ENCODE peak calls at places on chromosomes 13 and 19, in five cellular contexts. One of them, this sample, is unnamed.

GRCh38 chr13:31043891-31044657 is 111.6 kb downstream of the TEX26 start:
- DNase-seq in IMR-90: peak
- DNase-seq in neuronal stem cell: peak
- DNase-seq in mesendoderm: peak
- DNase-seq in H9: peak
- DNase-seq in this sample: peak

GRCh38 chr13:43905435-43906031 is 25.8 kb downstream of the LACC1 start:
- DNase-seq in mesendoderm: peak
- DNase-seq in H9: no peak
- DNase-seq in IMR-90: peak
- DNase-seq in neuronal stem cell: peak
- DNase-seq in this sample: peak

GRCh38 chr13:94154362-94154761 is 325.1 kb downstream of the DCT start:
- DNase-seq in neuronal stem cell: no peak
- DNase-seq in mesendoderm: peak
- DNase-seq in IMR-90: peak
- DNase-seq in H9: no peak
- DNase-seq in this sample: no peak

GRCh38 chr13:25203256-25203794 is 31.2 kb upstream of the AMER2 start:
- DNase-seq in mesendoderm: peak
- DNase-seq in neuronal stem cell: no peak
- DNase-seq in IMR-90: no peak
- DNase-seq in H9: no peak
- DNase-seq in this sample: no peak

GRCh38 chr19:3770136-3771032 is 1.6 kb downstream of the RAX2 start:
- DNase-seq in neuronal stem cell: no peak
- DNase-seq in H9: no peak
- DNase-seq in IMR-90: no peak
- DNase-seq in mesendoderm: no peak
- DNase-seq in this sample: no peak

GRCh38 chr13:113495494-113496251 is 5.2 kb upstream of the DCUN1D2 start:
- DNase-seq in IMR-90: peak
- DNase-seq in H9: peak
- DNase-seq in mesendoderm: peak
- DNase-seq in neuronal stem cell: no peak
- DNase-seq in this sample: no peak

GRCh38 chr13:91133941-91134772 is 213.3 kb upstream of the MIR17HG start:
- DNase-seq in mesendoderm: peak
- DNase-seq in H9: peak
- DNase-seq in IMR-90: peak
- DNase-seq in neuronal stem cell: peak
- DNase-seq in this sample: peak

GRCh38 chr13:96967248-96967745 is 27.0 kb downstream of the OXGR1 start:
- DNase-seq in neuronal stem cell: no peak
- DNase-seq in H9: peak
- DNase-seq in IMR-90: no peak
- DNase-seq in mesendoderm: peak
- DNase-seq in this sample: no peak

GRCh38 chr13:59603646-59604045 is 560.1 kb downstream of the DIAPH3 start:
- DNase-seq in mesendoderm: no peak
- DNase-seq in IMR-90: no peak
- DNase-seq in neuronal stem cell: no peak
- DNase-seq in H9: peak
- DNase-seq in this sample: no peak

GRCh38 chr19:4220188-4220587 is 9.1 kb upstream of the EBI3 start:
- DNase-seq in mesendoderm: no peak
- DNase-seq in neuronal stem cell: no peak
- DNase-seq in H9: no peak
- DNase-seq in IMR-90: no peak
- DNase-seq in this sample: peak

GRCh38 chr13:30829145-30829544 is 76.9 kb upstream of the MEDAG start:
- DNase-seq in mesendoderm: no peak
- DNase-seq in IMR-90: peak
- DNase-seq in H9: no peak
- DNase-seq in neuronal stem cell: no peak
- DNase-seq in this sample: peak

GRCh38 chr19:46076951-46077814 is 36.4 kb upstream of the IGFL4 start:
- DNase-seq in neuronal stem cell: peak
- DNase-seq in H9: peak
- DNase-seq in mesendoderm: peak
- DNase-seq in IMR-90: peak
- DNase-seq in this sample: peak

GRCh38 chr13:50344717-50345116 is 329.5 kb downstream of the KCNRG start:
- DNase-seq in mesendoderm: no peak
- DNase-seq in H9: no peak
- DNase-seq in neuronal stem cell: no peak
- DNase-seq in IMR-90: no peak
- DNase-seq in this sample: no peak

GRCh38 chr19:5434970-5435641 is 20.1 kb upstream of the ZNRF4 start:
- DNase-seq in mesendoderm: peak
- DNase-seq in IMR-90: peak
- DNase-seq in H9: no peak
- DNase-seq in neuronal stem cell: no peak
- DNase-seq in this sample: no peak

GRCh38 chr19:23698711-23699520 is 11.9 kb upstream of the ZNF675 start:
- DNase-seq in neuronal stem cell: no peak
- DNase-seq in H9: peak
- DNase-seq in IMR-90: no peak
- DNase-seq in mesendoderm: peak
- DNase-seq in this sample: peak

GRCh38 chr13:44219808-44220544 is 153.6 kb upstream of the SERP2 start:
- DNase-seq in mesendoderm: no peak
- DNase-seq in neuronal stem cell: no peak
- DNase-seq in H9: no peak
- DNase-seq in IMR-90: peak
- DNase-seq in this sample: no peak

GRCh38 chr19:47186337-47187022 is 44.5 kb downstream of the BBC3 start:
- DNase-seq in H9: no peak
- DNase-seq in IMR-90: no peak
- DNase-seq in neuronal stem cell: no peak
- DNase-seq in mesendoderm: no peak
- DNase-seq in this sample: no peak

GRCh38 chr13:98542568-98543379 is 34.1 kb downstream of the STK24 start:
- DNase-seq in mesendoderm: no peak
- DNase-seq in IMR-90: no peak
- DNase-seq in H9: no peak
- DNase-seq in neuronal stem cell: no peak
- DNase-seq in this sample: no peak

GRCh38 chr13:46181799-46182490 is at the start of gene LCP1:
- DNase-seq in IMR-90: no peak
- DNase-seq in neuronal stem cell: no peak
- DNase-seq in H9: no peak
- DNase-seq in mesendoderm: peak
- DNase-seq in this sample: peak

GRCh38 chr13:88908896-88909535 is 1237.8 kb downstream of the SLITRK5 start:
- DNase-seq in mesendoderm: peak
- DNase-seq in IMR-90: no peak
- DNase-seq in neuronal stem cell: no peak
- DNase-seq in H9: no peak
- DNase-seq in this sample: no peak

GRCh38 chr19:46863818-46864629 is 3.2 kb downstream of the ARHGAP35 start:
- DNase-seq in IMR-90: peak
- DNase-seq in neuronal stem cell: peak
- DNase-seq in H9: peak
- DNase-seq in mesendoderm: peak
- DNase-seq in this sample: no peak

GRCh38 chr13:97577026-97577425 is 143.1 kb downstream of the RAP2A start:
- DNase-seq in H9: no peak
- DNase-seq in neuronal stem cell: no peak
- DNase-seq in mesendoderm: no peak
- DNase-seq in IMR-90: no peak
- DNase-seq in this sample: no peak

GRCh38 chr19:45070214-45070613 is 6.1 kb downstream of the ZNF296 start:
- DNase-seq in neuronal stem cell: no peak
- DNase-seq in mesendoderm: no peak
- DNase-seq in H9: no peak
- DNase-seq in IMR-90: no peak
- DNase-seq in this sample: no peak

GRCh38 chr19:47036233-47036651 is 12.2 kb downstream of the TMEM160 start:
- DNase-seq in neuronal stem cell: no peak
- DNase-seq in IMR-90: no peak
- DNase-seq in H9: no peak
- DNase-seq in mesendoderm: no peak
- DNase-seq in this sample: no peak

GRCh38 chr19:52190679-52191293 is 934 bp downstream of the PPP2R1A start:
- DNase-seq in IMR-90: peak
- DNase-seq in mesendoderm: peak
- DNase-seq in neuronal stem cell: peak
- DNase-seq in H9: no peak
- DNase-seq in this sample: peak

GRCh38 chr13:54124700-54125099 is 1096.1 kb downstream of the OLFM4 start:
- DNase-seq in neuronal stem cell: no peak
- DNase-seq in H9: no peak
- DNase-seq in IMR-90: no peak
- DNase-seq in mesendoderm: no peak
- DNase-seq in this sample: peak
- H3K23ac ChIP-seq in neuronal stem cell: no peak
- H3K23ac ChIP-seq in H9: no peak
- H3K23ac ChIP-seq in IMR-90: no peak
- H3K23ac ChIP-seq in mesendoderm: no peak
- H3K23ac ChIP-seq in this sample: no peak

GRCh38 chr19:31127132-31127967 is 221.9 kb downstream of the TSHZ3 start:
- DNase-seq in IMR-90: peak
- DNase-seq in mesendoderm: peak
- DNase-seq in H9: no peak
- DNase-seq in neuronal stem cell: no peak
- DNase-seq in this sample: no peak
- H3K23ac ChIP-seq in IMR-90: peak
- H3K23ac ChIP-seq in mesendoderm: no peak
- H3K23ac ChIP-seq in H9: no peak
- H3K23ac ChIP-seq in neuronal stem cell: no peak
- H3K23ac ChIP-seq in this sample: no peak

DNA sequence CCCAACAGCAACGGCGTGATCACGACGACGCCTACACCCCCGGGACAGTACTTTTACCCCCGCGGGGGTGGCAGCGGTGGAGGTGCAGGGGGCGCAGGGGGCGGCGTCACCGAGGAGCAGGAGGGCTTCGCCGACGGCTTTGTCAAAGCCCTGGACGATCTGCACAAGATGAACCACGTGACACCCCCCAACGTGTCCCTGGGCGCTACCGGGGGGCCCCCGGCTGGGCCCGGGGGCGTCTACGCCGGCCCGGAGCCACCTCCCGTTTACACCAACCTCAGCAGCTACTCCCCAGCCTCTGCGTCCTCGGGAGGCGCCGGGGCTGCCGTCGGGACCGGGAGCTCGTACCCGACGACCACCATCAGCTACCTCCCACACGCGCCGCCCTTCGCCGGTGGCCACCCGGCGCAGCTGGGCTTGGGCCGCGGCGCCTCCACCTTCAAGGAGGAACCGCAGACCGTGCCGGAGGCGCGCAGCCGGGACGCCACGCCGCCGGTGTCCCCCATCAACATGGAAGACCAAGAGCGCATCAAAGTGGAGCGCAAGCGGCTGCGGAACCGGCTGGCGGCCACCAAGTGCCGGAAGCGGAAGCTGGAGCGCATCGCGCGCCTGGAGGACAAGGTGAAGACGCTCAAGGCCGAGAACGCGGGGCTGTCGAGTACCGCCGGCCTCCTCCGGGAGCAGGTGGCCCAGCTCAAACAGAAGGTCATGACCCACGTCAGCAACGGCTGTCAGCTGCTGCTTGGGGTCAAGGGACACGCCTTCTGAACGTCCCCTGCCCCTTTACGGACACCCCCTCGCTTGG is 964 bp downstream of the JUNB start:
- DNase-seq in IMR-90: peak
- DNase-seq in H9: peak
- DNase-seq in mesendoderm: peak
- DNase-seq in neuronal stem cell: no peak
- DNase-seq in this sample: peak
- H3K23ac ChIP-seq in IMR-90: peak
- H3K23ac ChIP-seq in H9: no peak
- H3K23ac ChIP-seq in mesendoderm: peak
- H3K23ac ChIP-seq in neuronal stem cell: peak
- H3K23ac ChIP-seq in this sample: no peak

DNA sequence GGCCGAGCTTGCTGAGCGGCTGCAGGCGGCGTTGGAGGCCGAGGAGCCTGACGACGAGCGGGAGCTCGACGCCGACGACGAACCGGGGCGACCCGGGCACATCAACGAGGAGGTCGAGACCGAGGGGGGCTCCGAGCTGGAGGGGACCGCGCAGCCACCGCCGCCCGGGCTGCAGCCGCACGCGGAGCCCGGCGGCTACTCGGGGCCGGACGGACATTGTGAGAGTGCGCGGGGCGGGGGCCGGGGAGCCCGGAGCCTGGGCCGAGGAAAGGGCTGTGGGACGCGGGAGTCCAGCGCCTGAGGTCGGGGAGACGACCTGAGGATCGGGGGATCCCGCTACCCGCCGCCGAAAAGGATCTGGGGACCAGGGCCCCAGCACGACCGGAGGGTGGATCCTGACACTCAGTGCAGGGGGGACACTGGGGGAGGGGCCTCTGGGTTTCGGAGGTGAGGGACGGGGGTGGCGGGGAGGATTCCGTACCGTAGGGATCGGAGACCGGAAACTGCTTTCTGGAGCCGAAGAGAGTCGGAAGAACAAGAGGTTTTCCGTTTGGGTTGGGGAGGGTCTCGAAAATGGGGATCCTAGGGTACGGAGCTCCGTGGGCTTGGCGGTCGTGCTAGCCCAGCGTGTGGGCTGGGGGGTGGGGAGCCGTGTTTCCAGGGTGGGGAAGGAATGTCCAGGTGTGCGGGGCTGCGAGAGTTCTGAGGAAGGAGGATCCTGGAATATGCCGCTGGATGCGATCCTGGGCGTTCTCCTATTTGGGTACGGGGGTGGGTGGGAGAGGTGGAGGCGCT is 606 bp downstream of the HNRNPUL1 start:
- DNase-seq in IMR-90: peak
- DNase-seq in mesendoderm: peak
- DNase-seq in H9: peak
- DNase-seq in neuronal stem cell: no peak
- DNase-seq in this sample: peak
- H3K23ac ChIP-seq in IMR-90: peak
- H3K23ac ChIP-seq in mesendoderm: peak
- H3K23ac ChIP-seq in H9: no peak
- H3K23ac ChIP-seq in neuronal stem cell: peak
- H3K23ac ChIP-seq in this sample: no peak